ENCODE peak calls at places on chromosomes 12 and 14, in six cellular contexts. K, H, L, A, N and U are unnamed samples.

GRCh38 chr12:80325167-80325959 is 118.7 kb upstream of the PTPRQ start:
- DNase-seq in K (no peak), H (no peak), L (no peak), A (no peak), N (no peak), U (no peak)

GRCh38 chr14:30225171-30225570 is 297.5 kb upstream of the PRKD1 start:
- DNase-seq in K (no peak), H (no peak), L (no peak), A (peak), N (no peak), U (no peak)

GRCh38 chr14:65354715-65355114 is 57.8 kb upstream of the FUT8 start:
- DNase-seq in K (peak), H (no peak), L (no peak), A (no peak), N (no peak), U (no peak)

GRCh38 chr14:70640938-70641547 is 673 bp upstream of the TTC9 start:
- DNase-seq in K (peak), H (peak), L (peak), A (peak), N (peak), U (no peak)

GRCh38 chr14:97757491-97757890 is 960.3 kb downstream of the VRK1 start:
- DNase-seq in K (no peak), H (no peak), L (no peak), A (no peak), N (no peak), U (no peak)

GRCh38 chr12:96034631-96035282 is 630 bp downstream of the LTA4H start:
- DNase-seq in K (no peak), H (peak), L (peak), A (no peak), N (peak), U (no peak)

GRCh38 chr12:2108166-2108565 is 55.4 kb downstream of the CACNA1C start:
- DNase-seq in K (no peak), H (no peak), L (no peak), A (no peak), N (no peak), U (no peak)

GRCh38 chr14:81473456-81474155 is 60.0 kb downstream of the SEL1L start:
- DNase-seq in K (no peak), H (no peak), L (no peak), A (no peak), N (no peak), U (no peak)

GRCh38 chr12:10189653-10190052 is 10.8 kb downstream of the TMEM52B start:
- DNase-seq in K (no peak), H (no peak), L (no peak), A (peak), N (no peak), U (no peak)

GRCh38 chr12:114335607-114336006 is 70.3 kb downstream of the TBX5 start:
- DNase-seq in K (no peak), H (no peak), L (no peak), A (no peak), N (no peak), U (no peak)

GRCh38 chr12:119069029-119069731 is 87.8 kb downstream of the SRRM4 start:
- DNase-seq in K (peak), H (no peak), L (no peak), A (no peak), N (no peak), U (no peak)

DNA sequence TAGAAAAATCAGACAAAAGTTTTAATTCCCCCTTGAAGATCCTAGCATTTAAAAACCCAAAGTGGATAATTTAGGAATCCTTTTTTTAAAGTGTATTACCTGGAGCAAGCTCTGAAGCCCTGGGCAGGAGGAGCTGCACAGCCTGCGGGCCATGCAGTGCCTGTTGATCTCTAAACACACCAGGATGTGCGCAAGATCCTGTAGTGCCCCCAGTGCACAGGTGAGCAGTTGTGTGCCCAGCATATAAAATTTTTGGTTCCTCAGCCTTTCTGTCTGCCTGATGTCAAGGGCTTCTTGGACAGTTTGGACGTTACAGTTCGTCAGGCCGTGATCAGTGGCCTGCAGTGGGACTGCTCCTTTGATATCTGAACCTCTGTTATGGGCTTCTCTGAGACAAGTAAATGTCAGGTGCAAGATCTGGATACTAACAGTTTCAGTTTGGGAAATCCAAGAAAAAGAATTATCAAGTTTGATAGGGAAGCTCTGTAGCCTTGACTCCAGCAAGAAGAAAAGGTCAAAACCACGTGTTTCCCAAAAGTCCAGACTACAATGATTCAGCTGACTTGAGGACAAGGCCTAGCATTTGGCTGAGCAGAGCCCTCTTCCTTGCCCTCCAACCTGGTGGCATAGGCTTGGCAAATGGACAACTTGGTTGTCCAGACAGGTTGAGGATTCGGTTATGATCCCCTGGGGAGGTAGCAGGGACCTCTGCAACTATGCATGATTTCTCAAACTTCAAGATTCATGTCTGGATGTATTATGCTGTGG is 1.0 kb downstream of the ATXN7L3B start:
- DNase-seq in K (no peak), H (peak), L (no peak), A (no peak), N (no peak), U (no peak)
- TF ChIP-seq CTCF in K (no peak), H (no peak), L (no peak), A (no peak), N (no peak), U (no peak)

GRCh38 chr14:93186961-93187360 is 1.8 kb downstream of the LYSET start:
- DNase-seq in K (no peak), H (no peak), L (no peak), A (no peak), N (no peak), U (no peak)
- H3K27ac ChIP-seq in K (no peak), H (no peak), L (no peak), A (no peak), N (no peak), U (no peak)

GRCh38 chr12:50677858-50678257 is 86.0 kb upstream of the ATF1 start:
- DNase-seq in K (no peak), H (no peak), L (no peak), A (no peak), N (no peak), U (peak)
- TF ChIP-seq POLR2A in K (no peak), H (no peak), L (no peak), A (no peak), N (no peak), U (no peak)

GRCh38 chr12:130026608-130027176 is 122.9 kb upstream of the TMEM132D start:
- DNase-seq in K (peak), H (peak), L (peak), A (no peak), N (peak), U (no peak)
- TF ChIP-seq CTCF in K (peak), H (no peak), L (peak), A (no peak), N (peak), U (peak)

GRCh38 chr12:131114942-131115584 is 161.4 kb downstream of the ADGRD1 start:
- DNase-seq in K (no peak), H (no peak), L (no peak), A (peak), N (no peak), U (no peak)

GRCh38 chr12:131115766-131116165 is 162.1 kb downstream of the ADGRD1 start:
- DNase-seq in K (no peak), H (no peak), L (no peak), A (peak), N (no peak), U (no peak)

GRCh38 chr12:131117438-131118245 is 163.9 kb downstream of the ADGRD1 start:
- DNase-seq in K (no peak), H (peak), L (no peak), A (peak), N (no peak), U (no peak)

GRCh38 chr12:131118366-131118765 is 164.7 kb downstream of the ADGRD1 start:
- DNase-seq in K (no peak), H (peak), L (no peak), A (peak), N (no peak), U (no peak)

DNA sequence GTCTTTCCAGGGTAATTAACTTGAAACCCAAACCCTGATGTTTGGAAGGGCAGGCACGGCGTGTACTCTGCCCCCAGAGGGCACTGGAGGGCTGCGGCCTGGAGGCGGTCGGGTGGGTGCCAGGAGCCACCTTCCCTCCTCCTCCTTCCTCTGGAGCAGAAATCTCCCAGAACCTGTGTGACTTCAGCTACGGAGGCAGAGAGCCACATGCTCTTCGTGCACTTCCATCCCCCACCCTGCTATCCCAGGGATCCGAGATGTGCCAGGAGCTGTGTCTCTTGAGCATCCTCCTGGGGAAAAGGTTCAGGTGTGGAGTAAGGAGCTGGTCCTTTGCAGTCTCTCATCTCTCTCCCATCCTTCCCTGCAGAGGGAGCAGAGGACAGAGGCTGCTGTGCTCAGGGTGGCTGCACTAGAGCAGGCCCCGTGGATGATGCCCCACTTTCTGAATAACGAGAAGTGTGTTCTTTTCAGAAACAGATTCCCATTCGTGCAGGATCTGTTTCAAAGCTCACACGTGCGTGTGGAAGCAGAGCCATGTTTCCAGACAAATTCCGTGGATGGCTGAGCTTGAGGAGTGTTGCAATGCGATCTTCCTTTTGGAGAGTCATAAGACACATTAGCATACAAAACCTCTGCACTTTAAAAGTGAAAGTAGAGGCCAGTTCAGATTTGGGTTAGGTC is 162.9 kb downstream of the ADGRD1 start:
- DNase-seq in K (no peak), H (no peak), L (peak), A (peak), N (no peak), U (no peak)
- H3K27ac ChIP-seq in K (no peak), H (no peak), L (no peak), A (peak), N (no peak), U (peak)

GRCh38 chr14:102314242-102315011 is 5.1 kb upstream of the ZNF839 start:
- DNase-seq in K (peak), H (peak), L (peak), A (peak), N (peak), U (peak)
- TF ChIP-seq POLR2A in K (no peak), H (no peak), L (no peak), A (no peak), N (no peak), U (no peak)

DNA sequence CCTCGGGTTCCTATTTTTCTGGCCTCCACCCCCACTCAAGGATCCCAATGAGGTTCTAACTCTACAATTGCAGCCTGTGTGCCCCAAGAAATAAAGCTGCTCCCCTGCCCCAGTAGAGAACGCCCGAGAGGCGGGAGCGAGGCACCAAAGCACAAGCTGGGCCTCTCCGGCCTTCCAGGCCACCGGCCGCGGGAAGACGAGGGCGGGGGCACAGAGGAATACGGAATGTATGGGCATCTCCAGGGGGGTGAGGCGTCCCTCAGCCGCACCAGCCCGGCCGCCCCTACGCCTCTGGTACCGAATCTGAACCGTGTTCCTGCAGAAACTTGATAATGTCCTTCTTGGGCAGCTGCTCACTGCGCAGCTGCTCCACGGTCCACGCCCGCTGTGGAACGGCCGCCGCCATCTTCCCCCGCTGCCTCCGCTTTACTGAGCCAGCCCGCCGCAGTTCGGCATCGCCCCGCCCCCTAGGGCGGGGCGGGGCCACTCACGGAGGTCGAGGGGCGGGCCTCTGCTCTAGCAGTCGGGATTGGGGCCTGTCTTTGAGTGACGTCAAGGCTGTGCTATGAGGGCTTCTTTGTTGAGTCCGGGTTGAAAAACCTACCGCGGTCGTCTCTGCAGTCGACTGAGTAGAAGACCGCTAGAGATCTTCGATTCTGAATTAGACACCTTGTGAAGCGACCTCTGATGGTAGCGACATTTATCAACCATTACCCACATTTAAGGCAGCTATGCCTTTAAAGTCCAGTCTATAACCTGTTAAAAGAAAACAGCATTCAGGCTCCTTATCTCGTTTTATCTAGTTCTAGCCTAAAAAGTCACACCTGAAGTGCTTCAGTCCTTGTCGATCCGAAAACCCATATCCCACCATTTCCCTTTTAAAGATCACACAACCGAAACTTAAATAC is at the start of gene FKBP3:
- DNase-seq in K (peak), H (peak), L (peak), A (peak), N (peak), U (peak)
- TF ChIP-seq CTCF in K (no peak), H (no peak), L (peak), A (no peak), N (no peak), U (no peak)

DNA sequence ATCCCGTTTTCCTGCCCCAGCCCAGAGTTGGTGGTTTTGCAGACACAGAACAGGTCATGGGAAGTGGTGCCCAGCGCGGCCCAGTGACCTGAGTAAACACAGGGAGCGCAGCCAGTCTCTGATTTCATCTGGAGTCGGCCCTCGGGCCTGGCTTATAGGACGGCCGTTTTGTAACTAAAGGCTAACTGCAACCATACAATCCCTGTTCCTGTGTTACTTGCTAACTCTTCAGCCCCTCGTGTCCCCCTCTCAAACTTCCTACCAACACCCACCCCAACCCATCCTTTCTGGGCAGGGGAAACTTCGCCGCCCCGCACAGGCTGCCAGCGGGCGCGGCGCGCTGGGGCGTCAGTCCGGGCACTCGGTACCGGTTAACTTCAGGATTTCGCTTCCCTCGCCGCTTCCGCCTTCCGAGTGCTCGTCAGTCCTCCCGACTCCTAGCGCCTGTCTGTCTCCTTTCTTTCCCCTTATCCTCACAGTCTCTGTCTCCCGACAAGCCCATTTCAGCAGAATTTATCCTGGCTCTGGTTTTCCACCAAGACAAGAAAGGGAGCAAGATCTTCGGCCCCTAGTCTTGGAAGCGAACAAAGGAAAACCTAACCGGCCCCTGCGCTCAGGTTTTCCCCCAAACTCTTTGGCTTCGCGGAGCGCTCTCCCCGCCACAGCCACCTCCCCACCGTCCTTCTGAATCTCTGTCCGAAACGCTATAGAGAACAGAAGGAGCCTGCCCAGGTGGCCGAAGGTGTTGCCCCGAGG is 2.0 kb downstream of the SIX1 start:
- DNase-seq in K (no peak), H (no peak), L (no peak), A (no peak), N (no peak), U (no peak)
- H3K27ac ChIP-seq in K (no peak), H (no peak), L (peak), A (no peak), N (no peak), U (no peak)